ENCODE peak calls at places on chromosome 7, in six cellular contexts. A is SK-N-SH, E is K562, Y is HCT116, I is GM12878, L is HepG2. P is an unnamed sample.

GRCh38 chr7:5636914-5637313 is 144.5 kb downstream of the RNF216 start:
- DNase-seq in A (peak), E (peak), Y (no peak), I (no peak), L (no peak), P (no peak)

GRCh38 chr7:28272461-28272877 is 91.9 kb upstream of the JAZF1 start:
- DNase-seq in A (peak), E (peak), Y (peak), I (no peak), L (no peak), P (no peak)

GRCh38 chr7:131285558-131285957 is 42.1 kb upstream of the MKLN1 start:
- DNase-seq in A (no peak), E (no peak), Y (no peak), I (no peak), L (no peak), P (no peak)

GRCh38 chr7:2281556-2281955 is 32.7 kb downstream of the SNX8 start:
- DNase-seq in A (peak), E (peak), Y (no peak), I (no peak), L (no peak), P (no peak)

GRCh38 chr7:159061209-159061608 is 83.5 kb downstream of the VIPR2 start:
- DNase-seq in A (no peak), E (no peak), Y (no peak), I (no peak), L (no peak), P (no peak)

GRCh38 chr7:28570113-28570969 is 158.0 kb downstream of the CREB5 start:
- DNase-seq in A (no peak), E (no peak), Y (no peak), I (no peak), L (no peak), P (no peak)

GRCh38 chr7:108189733-108190388 is 59.7 kb upstream of the LAMB4 start:
- DNase-seq in A (no peak), E (no peak), Y (no peak), I (peak), L (no peak), P (no peak)

GRCh38 chr7:22624781-22625180 is 102.2 kb upstream of the IL6 start:
- DNase-seq in A (no peak), E (no peak), Y (no peak), I (no peak), L (no peak), P (no peak)

GRCh38 chr7:131506597-131506996 is 49.8 kb downstream of the PODXL start:
- DNase-seq in A (no peak), E (peak), Y (no peak), I (no peak), L (no peak), P (no peak)

GRCh38 chr7:146922777-146923176 is 806.2 kb downstream of the CNTNAP2 start:
- DNase-seq in A (no peak), E (no peak), Y (no peak), I (no peak), L (no peak), P (no peak)

GRCh38 chr7:16954326-16954725 is 72.5 kb upstream of the AGR3 start:
- DNase-seq in A (no peak), E (no peak), Y (no peak), I (no peak), L (no peak), P (no peak)

GRCh38 chr7:43758861-43759683 is 592 bp downstream of the BLVRA start:
- DNase-seq in A (peak), E (peak), Y (no peak), I (no peak), L (no peak), P (no peak)

GRCh38 chr7:44269943-44270493 is 55.4 kb downstream of the CAMK2B start:
- DNase-seq in A (no peak), E (no peak), Y (no peak), I (no peak), L (no peak), P (no peak)

GRCh38 chr7:150451833-150452431 is 1.5 kb downstream of the GIMAP8 start:
- DNase-seq in A (no peak), E (no peak), Y (no peak), I (no peak), L (no peak), P (no peak)

GRCh38 chr7:26212921-26213718 is 11.6 kb downstream of the CBX3 start:
- DNase-seq in A (no peak), E (no peak), Y (no peak), I (no peak), L (no peak), P (no peak)

GRCh38 chr7:159112136-159113011 is 32.3 kb downstream of the VIPR2 start:
- DNase-seq in A (no peak), E (peak), Y (no peak), I (no peak), L (no peak), P (no peak)

GRCh38 chr7:139034336-139034735 is 1.5 kb downstream of the ZC3HAV1L start:
- DNase-seq in A (no peak), E (no peak), Y (no peak), I (no peak), L (no peak), P (no peak)

GRCh38 chr7:32078824-32079223 is 8.6 kb upstream of the PDE1C start:
- DNase-seq in A (no peak), E (no peak), Y (no peak), I (no peak), L (no peak), P (no peak)
- TF ChIP-seq SIN3A in A (no peak), E (no peak), Y (no peak), I (no peak), L (no peak), P (no peak)

GRCh38 chr7:157652161-157652953 is 315.6 kb downstream of the DNAJB6 start:
- DNase-seq in A (peak), E (no peak), Y (no peak), I (no peak), L (no peak), P (no peak)
- TF ChIP-seq REST in A (no peak), E (no peak), Y (no peak), I (no peak), L (no peak), P (no peak)

GRCh38 chr7:7099584-7100014 is 82.7 kb upstream of the C1GALT1 start:
- DNase-seq in A (no peak), E (peak), Y (peak), I (no peak), L (peak), P (peak)
- TF ChIP-seq SIN3A in A (no peak), E (no peak), Y (peak), I (no peak), L (no peak), P (no peak)

GRCh38 chr7:155566011-155566836 is 19.9 kb upstream of the CNPY1 start:
- DNase-seq in A (no peak), E (no peak), Y (no peak), I (no peak), L (no peak), P (no peak)
- TF ChIP-seq REST in A (no peak), E (no peak), Y (no peak), I (no peak), L (no peak), P (no peak)

P was measured in Panc1.